ENCODE peak calls at places on chromosomes 2 and 18, in four cellular contexts. G, D, I and S are unnamed samples. For H3F3A, the result is how much of the 10 kb centered on the place peaks cover.

GRCh38 chr2:23536326-23536725 is 151.3 kb downstream of the KLHL29 start:
- DNase-seq in G (no peak), D (no peak), I (no peak), S (no peak)

GRCh38 chr18:24227976-24228660 is 89.3 kb downstream of the CABYR start:
- DNase-seq in G (no peak), D (peak), I (peak), S (peak)

GRCh38 chr18:36630917-36631316 is 197.9 kb downstream of the TPGS2 start:
- DNase-seq in G (no peak), D (no peak), I (no peak), S (no peak)

GRCh38 chr2:110105183-110105582 is 10.4 kb downstream of the MALL start:
- DNase-seq in G (no peak), D (no peak), I (no peak), S (no peak)

GRCh38 chr2:169823996-169824372 is 721 bp downstream of the METTL5 start:
- DNase-seq in G (no peak), D (no peak), I (no peak), S (no peak)

GRCh38 chr2:67055387-67056304 is 341.5 kb upstream of the ETAA1 start:
- DNase-seq in G (no peak), D (no peak), I (no peak), S (no peak)

GRCh38 chr2:15913146-15913545 is 27.2 kb upstream of the MYCN start:
- DNase-seq in G (peak), D (no peak), I (no peak), S (no peak)

GRCh38 chr2:196176142-196176738 is 4.9 kb upstream of the STK17B start:
- DNase-seq in G (peak), D (no peak), I (no peak), S (no peak)

GRCh38 chr2:239835056-239835455 is 190.1 kb downstream of the NDUFA10 start:
- DNase-seq in G (no peak), D (no peak), I (no peak), S (no peak)

GRCh38 chr2:174145827-174146226 is 102.5 kb downstream of the OLA1 start:
- DNase-seq in G (no peak), D (no peak), I (peak), S (peak)

GRCh38 chr2:128513416-128514283 is 195.0 kb upstream of the HS6ST1 start:
- DNase-seq in G (no peak), D (no peak), I (no peak), S (no peak)

GRCh38 chr2:105595536-105595935 is 149.2 kb upstream of the NCK2 start:
- DNase-seq in G (no peak), D (no peak), I (peak), S (no peak)

GRCh38 chr2:46825958-46826897 is 89.4 kb downstream of the MCFD2 start:
- DNase-seq in G (no peak), D (no peak), I (no peak), S (no peak)

GRCh38 chr2:212595036-212595654 is 56.5 kb upstream of the ERBB4 start:
- DNase-seq in G (peak), D (no peak), I (peak), S (peak)

GRCh38 chr18:79248495-79249078 is 147.1 kb upstream of the NFATC1 start:
- DNase-seq in G (no peak), D (no peak), I (no peak), S (no peak)

GRCh38 chr18:44047585-44047984 is 633.1 kb upstream of the SETBP1 start:
- DNase-seq in G (no peak), D (no peak), I (no peak), S (no peak)

GRCh38 chr2:144162652-144163051 is 357.3 kb downstream of the ZEB2 start:
- DNase-seq in G (peak), D (peak), I (peak), S (peak)

GRCh38 chr2:241768251-241768711 is 8.3 kb upstream of the GAL3ST2 start:
- DNase-seq in G (no peak), D (no peak), I (no peak), S (no peak)

GRCh38 chr18:55340998-55341397 is 247.0 kb downstream of the TCF4 start:
- DNase-seq in G (no peak), D (no peak), I (no peak), S (no peak)

GRCh38 chr2:216017365-216017764 is 4.0 kb upstream of the MREG start:
- DNase-seq in G (peak), D (no peak), I (peak), S (no peak)

GRCh38 chr2:205769494-205769848 is 87.2 kb downstream of the NRP2 start:
- DNase-seq in G (no peak), D (no peak), I (peak), S (no peak)

GRCh38 chr2:64447317-64448060 is 6.5 kb upstream of the LGALSL start:
- DNase-seq in G (no peak), D (no peak), I (peak), S (no peak)

GRCh38 chr2:38099096-38099997 is 23.4 kb upstream of the CYP1B1 start:
- DNase-seq in G (no peak), D (peak), I (no peak), S (peak)

GRCh38 chr2:15158117-15158516 is 403.0 kb downstream of the NBAS start:
- DNase-seq in G (no peak), D (peak), I (no peak), S (peak)

GRCh38 chr2:179129574-179130238 is 79.8 kb upstream of the CCDC141 start:
- DNase-seq in G (peak), D (peak), I (peak), S (peak)

GRCh38 chr18:54148678-54149077 is 75.8 kb downstream of the MBD2 start:
- DNase-seq in G (no peak), D (no peak), I (no peak), S (no peak)

GRCh38 chr2:111173856-111174255 is 53.1 kb downstream of the BCL2L11 start:
- DNase-seq in G (no peak), D (no peak), I (no peak), S (no peak)

GRCh38 chr2:30404354-30405265 is 42.4 kb upstream of the LCLAT1 start:
- DNase-seq in G (no peak), D (peak), I (no peak), S (peak)

GRCh38 chr2:12617853-12618252 is 98.9 kb upstream of the TRIB2 start:
- DNase-seq in G (peak), D (no peak), I (no peak), S (no peak)

GRCh38 chr2:67346718-67347407 is 50.3 kb upstream of the ETAA1 start:
- DNase-seq in G (no peak), D (no peak), I (peak), S (no peak)

GRCh38 chr2:98800330-98801064 is 69.6 kb upstream of the MGAT4A start:
- DNase-seq in G (no peak), D (no peak), I (no peak), S (no peak)

GRCh38 chr2:71865391-71865965 is 282.2 kb downstream of the CYP26B1 start:
- DNase-seq in G (no peak), D (no peak), I (peak), S (no peak)

GRCh38 chr2:186594001-186594722 is 4.3 kb downstream of the ITGAV start:
- DNase-seq in G (no peak), D (no peak), I (no peak), S (no peak)

GRCh38 chr2:2324119-2324518 is 7.0 kb downstream of the MYT1L start:
- DNase-seq in G (no peak), D (no peak), I (no peak), S (peak)

GRCh38 chr2:20225294-20226151 is 593 bp upstream of the SDC1 start:
- DNase-seq in G (peak), D (peak), I (peak), S (peak)

GRCh38 chr2:144830543-144830942 is 310.6 kb upstream of the ZEB2 start:
- DNase-seq in G (no peak), D (no peak), I (no peak), S (no peak)

GRCh38 chr2:224545884-224546644 is 39.1 kb downstream of the CUL3 start:
- DNase-seq in G (no peak), D (no peak), I (peak), S (no peak)

GRCh38 chr2:237350597-237350996 is 63.4 kb downstream of the COL6A3 start:
- DNase-seq in G (no peak), D (no peak), I (no peak), S (no peak)
- H3F3A ChIP-seq in G (under half), D (under half), I (under half), S (under half)

GRCh38 chr2:28411956-28412609 is 19.4 kb downstream of the FOSL2 start:
- DNase-seq in G (no peak), D (no peak), I (no peak), S (no peak)

GRCh38 chr2:28413896-28414290 is 21.2 kb downstream of the FOSL2 start:
- DNase-seq in G (no peak), D (no peak), I (no peak), S (no peak)

GRCh38 chr2:28412625-28413151 is 20.0 kb downstream of the FOSL2 start:
- DNase-seq in G (no peak), D (no peak), I (no peak), S (no peak)

GRCh38 chr2:28414583-28414982 is 21.9 kb downstream of the FOSL2 start:
- DNase-seq in G (no peak), D (no peak), I (no peak), S (no peak)

DNA sequence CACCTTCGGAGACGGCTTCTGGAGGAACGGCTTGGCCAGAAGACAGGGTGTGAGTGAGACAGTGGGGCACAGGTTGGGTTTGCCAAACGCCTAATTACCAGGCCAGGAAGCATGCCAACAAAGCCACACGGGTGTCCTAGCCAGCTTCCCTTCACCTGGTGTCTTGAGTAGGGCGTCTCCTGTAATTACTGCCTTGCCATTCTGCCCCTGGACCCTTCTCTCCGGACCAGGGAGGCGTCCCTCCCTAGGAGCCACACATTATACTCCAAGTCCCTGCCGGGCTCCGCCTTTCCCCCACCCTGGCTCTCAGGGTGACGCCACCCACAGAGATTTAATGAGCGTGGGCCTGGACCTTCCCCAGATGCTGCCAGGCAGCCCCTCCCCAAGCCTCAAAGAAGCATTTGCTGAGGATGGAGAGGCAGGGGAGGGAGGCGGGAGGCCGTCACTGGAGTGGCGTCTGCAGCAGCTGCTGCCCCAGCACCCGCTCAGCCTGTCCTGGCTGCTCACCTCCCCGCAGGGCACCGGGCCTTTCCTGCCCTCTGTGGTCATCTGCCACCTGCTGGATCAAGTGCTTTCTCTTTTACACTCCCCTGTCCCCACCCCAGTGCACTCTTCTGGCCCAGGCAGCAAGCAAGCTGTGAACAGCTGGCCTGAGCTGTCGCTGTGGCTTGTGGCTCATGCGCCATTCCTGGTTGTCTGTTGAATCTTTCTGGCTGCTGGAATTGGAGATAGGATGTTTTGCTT is 20.7 kb downstream of the FOSL2 start:
- DNase-seq in G (no peak), D (peak), I (no peak), S (peak)
- TF ChIP-seq CTCF in G (no peak), D (peak), I (peak), S (peak)

DNA sequence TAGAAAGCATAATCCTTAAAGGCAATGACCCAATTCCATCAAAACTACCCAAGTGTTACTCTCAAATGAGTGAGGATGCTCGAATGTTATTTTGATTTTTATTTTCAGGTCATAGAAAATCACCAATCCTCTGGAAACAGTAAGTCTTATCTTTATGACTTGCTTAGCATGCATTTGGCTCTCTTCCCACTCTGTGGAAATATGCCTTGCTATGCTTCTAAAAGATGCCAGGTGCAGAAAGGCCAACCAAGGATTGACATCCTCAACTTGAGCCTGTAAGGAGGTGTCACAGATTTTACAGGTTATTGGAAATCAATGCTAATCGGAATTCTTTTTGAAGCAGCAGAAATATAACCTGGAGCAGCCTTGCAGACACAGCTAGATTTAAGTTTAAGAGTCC is 543.9 kb upstream of the LINC00305 start:
- DNase-seq in G (no peak), D (no peak), I (no peak), S (no peak)
- H3F3A ChIP-seq in G (under half), D (under half), I (under half), S (under half)

DNA sequence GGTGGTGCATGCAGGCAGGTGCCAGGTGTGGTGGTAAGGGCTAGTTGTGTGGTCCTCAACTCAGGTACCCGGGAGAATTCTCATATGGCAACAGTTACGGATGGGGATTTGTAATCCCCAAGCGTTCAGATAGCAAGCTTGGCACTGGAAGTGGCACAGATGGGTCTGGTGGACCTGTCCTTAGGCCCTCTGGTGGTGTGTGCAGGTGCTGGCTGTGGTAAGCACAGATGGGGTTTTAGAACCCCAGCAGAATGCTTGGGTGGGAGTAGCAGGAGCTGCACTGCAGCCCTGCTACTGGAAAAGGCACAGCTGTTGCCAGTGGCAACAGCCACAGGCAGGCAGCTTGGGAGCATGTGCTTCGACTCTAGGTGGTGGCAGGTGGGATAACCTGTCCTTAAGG is 948.2 kb upstream of the FAM98A start:
- DNase-seq in G (no peak), D (no peak), I (no peak), S (peak)
- TF ChIP-seq CTCF in G (peak), D (peak), I (no peak), S (no peak)

GRCh38 chr2:9971890-9972289 is 20.4 kb downstream of the GRHL1 start:
- DNase-seq in G (no peak), D (no peak), I (no peak), S (no peak)
- H3F3A ChIP-seq in G (under half), D (under half), I (under half), S (under half)

GRCh38 chr18:68666316-68666715 is 48.6 kb downstream of the TMX3 start:
- DNase-seq in G (no peak), D (no peak), I (no peak), S (no peak)

GRCh38 chr18:68660355-68661183 is 54.3 kb downstream of the TMX3 start:
- DNase-seq in G (peak), D (peak), I (peak), S (peak)

GRCh38 chr18:68665623-68666022 is 49.3 kb downstream of the TMX3 start:
- DNase-seq in G (no peak), D (no peak), I (no peak), S (no peak)

GRCh38 chr18:68667121-68667520 is 47.8 kb downstream of the TMX3 start:
- DNase-seq in G (no peak), D (no peak), I (no peak), S (no peak)

GRCh38 chr18:68662779-68663178 is 52.1 kb downstream of the TMX3 start:
- DNase-seq in G (no peak), D (no peak), I (peak), S (peak)
- TF ChIP-seq CTCF in G (no peak), D (no peak), I (peak), S (peak)

GRCh38 chr2:226692521-226693126 is 107.0 kb downstream of the IRS1 start:
- DNase-seq in G (no peak), D (no peak), I (no peak), S (no peak)

GRCh38 chr2:226691265-226691664 is 108.4 kb downstream of the IRS1 start:
- DNase-seq in G (no peak), D (no peak), I (no peak), S (peak)

GRCh38 chr2:226693521-226693920 is 106.1 kb downstream of the IRS1 start:
- DNase-seq in G (no peak), D (no peak), I (no peak), S (no peak)

GRCh38 chr2:226687641-226688253 is 111.9 kb downstream of the IRS1 start:
- DNase-seq in G (no peak), D (no peak), I (peak), S (no peak)

DNA sequence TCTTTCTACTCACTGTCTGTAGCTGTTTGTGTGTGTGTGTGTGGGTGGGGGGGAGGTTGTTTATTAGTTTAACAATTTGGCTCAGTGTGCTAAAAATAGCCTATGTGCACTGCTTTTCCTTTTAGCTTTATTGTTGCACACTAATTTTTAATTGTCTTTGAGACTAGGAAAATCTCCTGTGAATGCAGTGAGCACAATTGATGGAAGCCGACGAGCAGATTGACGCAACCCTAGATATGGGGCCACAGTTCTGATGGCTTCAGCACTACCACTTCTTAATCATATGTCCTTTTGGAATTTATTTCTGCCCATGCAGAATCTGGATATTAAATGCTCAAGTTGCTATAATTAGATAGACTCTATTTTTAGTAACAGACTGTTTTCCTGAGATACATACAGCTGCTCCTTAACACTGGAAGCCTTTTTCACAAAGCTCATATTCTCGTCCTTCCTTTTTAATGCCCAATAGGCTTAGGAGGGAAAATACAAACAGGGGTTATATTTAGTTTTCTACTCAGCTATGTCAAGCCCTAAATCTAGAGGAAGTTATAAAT is 109.1 kb downstream of the IRS1 start:
- DNase-seq in G (no peak), D (no peak), I (no peak), S (no peak)
- H3F3A ChIP-seq in G (under half), D (under half), I (under half), S (under half)